ENCODE peak calls at places on chromosomes 11 and 22, in seven cellular contexts. V, P, F, M, U, Y and A are unnamed samples.

GRCh38 chr22:25177226-25177625 is 22.4 kb upstream of the CRYBB3 start:
- DNase-seq in V (no peak), P (no peak), F (no peak), M (no peak), U (no peak), Y (no peak), A (no peak)

GRCh38 chr11:2750601-2751522 is 51.1 kb upstream of the KCNQ1OT1 start:
- DNase-seq in V (no peak), P (no peak), F (no peak), M (no peak), U (no peak), Y (no peak), A (no peak)

GRCh38 chr11:71563401-71563800 is 2.0 kb upstream of the KRTAP5-10 start:
- DNase-seq in V (peak), P (peak), F (no peak), M (peak), U (no peak), Y (no peak), A (peak)

GRCh38 chr11:45666648-45667642 is 1.5 kb upstream of the CHST1 start:
- DNase-seq in V (no peak), P (no peak), F (no peak), M (no peak), U (no peak), Y (no peak), A (no peak)

GRCh38 chr11:127247261-127247660 is 246.7 kb upstream of the KIRREL3 start:
- DNase-seq in V (no peak), P (peak), F (no peak), M (no peak), U (no peak), Y (peak), A (no peak)

GRCh38 chr11:65615950-65616574 is 486 bp downstream of the PCNX3 start:
- DNase-seq in V (no peak), P (peak), F (no peak), M (no peak), U (no peak), Y (no peak), A (no peak)

GRCh38 chr11:111176603-111177002 is 68.9 kb upstream of the POU2AF2 start:
- DNase-seq in V (no peak), P (no peak), F (no peak), M (no peak), U (no peak), Y (no peak), A (no peak)

GRCh38 chr11:69049490-69049867 is 747 bp downstream of the TPCN2 start:
- DNase-seq in V (no peak), P (no peak), F (no peak), M (no peak), U (no peak), Y (no peak), A (no peak)

GRCh38 chr11:61693897-61694840 is 14.0 kb downstream of the DAGLA start:
- DNase-seq in V (no peak), P (peak), F (no peak), M (no peak), U (no peak), Y (no peak), A (peak)

GRCh38 chr22:26367402-26368245 is 61.4 kb upstream of the ASPHD2 start:
- DNase-seq in V (peak), P (peak), F (peak), M (no peak), U (peak), Y (peak), A (peak)

GRCh38 chr11:76837696-76838421 is 22.9 kb upstream of the ACER3 start:
- DNase-seq in V (no peak), P (no peak), F (no peak), M (no peak), U (no peak), Y (no peak), A (no peak)

GRCh38 chr11:79090191-79090590 is 350.6 kb downstream of the TENM4 start:
- DNase-seq in V (no peak), P (no peak), F (no peak), M (no peak), U (no peak), Y (no peak), A (no peak)

GRCh38 chr11:115132829-115133228 is 371.4 kb downstream of the CADM1 start:
- DNase-seq in V (no peak), P (peak), F (no peak), M (no peak), U (no peak), Y (no peak), A (no peak)

GRCh38 chr11:113147249-113147648 is 167.1 kb upstream of the TTC12 start:
- DNase-seq in V (no peak), P (no peak), F (no peak), M (no peak), U (no peak), Y (peak), A (no peak)

GRCh38 chr22:48719978-48720661 is 1107.6 kb downstream of the BRD1 start:
- DNase-seq in V (no peak), P (peak), F (no peak), M (no peak), U (no peak), Y (peak), A (no peak)

GRCh38 chr11:32400196-32400595 is 35.1 kb downstream of the WT1 start:
- DNase-seq in V (no peak), P (no peak), F (no peak), M (no peak), U (no peak), Y (no peak), A (no peak)

GRCh38 chr22:28544431-28544868 is 135.2 kb downstream of the TTC28 start:
- DNase-seq in V (no peak), P (peak), F (no peak), M (no peak), U (no peak), Y (no peak), A (no peak)

GRCh38 chr11:121437018-121437685 is 15.0 kb upstream of the SORL1 start:
- DNase-seq in V (no peak), P (no peak), F (no peak), M (no peak), U (no peak), Y (no peak), A (no peak)

GRCh38 chr11:68039526-68040086 is 781 bp downstream of the TCIRG1 start:
- DNase-seq in V (no peak), P (no peak), F (no peak), M (no peak), U (no peak), Y (no peak), A (no peak)

GRCh38 chr22:50083462-50084081 is 1.7 kb downstream of the MLC1 start:
- DNase-seq in V (no peak), P (no peak), F (no peak), M (no peak), U (no peak), Y (no peak), A (no peak)

GRCh38 chr11:5004429-5005274 is 10.0 kb downstream of the OR51L1 start:
- DNase-seq in V (peak), P (peak), F (no peak), M (no peak), U (no peak), Y (peak), A (peak)

GRCh38 chr11:65288706-65289536 is 25.7 kb upstream of the CDC42EP2 start:
- DNase-seq in V (no peak), P (no peak), F (no peak), M (no peak), U (no peak), Y (no peak), A (no peak)

GRCh38 chr11:78669249-78669648 is 94.6 kb upstream of the NARS2 start:
- DNase-seq in V (no peak), P (no peak), F (no peak), M (no peak), U (no peak), Y (no peak), A (no peak)

GRCh38 chr22:36846271-36846670 is 14.5 kb upstream of the NCF4 start:
- DNase-seq in V (no peak), P (no peak), F (no peak), M (no peak), U (no peak), Y (no peak), A (no peak)

GRCh38 chr11:123330948-123331347 is 99.1 kb upstream of the GRAMD1B start:
- DNase-seq in V (no peak), P (no peak), F (no peak), M (no peak), U (no peak), Y (no peak), A (no peak)

GRCh38 chr11:132312161-132312560 is 941.7 kb downstream of the NTM start:
- DNase-seq in V (no peak), P (peak), F (no peak), M (no peak), U (no peak), Y (no peak), A (peak)

GRCh38 chr22:37533995-37534394 is 14.8 kb upstream of the CARD10 start:
- DNase-seq in V (peak), P (peak), F (no peak), M (no peak), U (no peak), Y (no peak), A (no peak)